ENCODE peak calls at places on chromosomes 11 and 22, in seven cellular contexts. H is sigmoid colon, Z is GM23338, W is SK-N-SH, P is SK-N-MC, M is HL-60, Y is GM12891. X is an unnamed sample.

GRCh38 chr11:45754746-45755145 is 50.2 kb upstream of the SLC35C1 start:
- DNase-seq in W (no peak), Z (no peak), P (no peak), Y (no peak), H (no peak), M (no peak), X (no peak)

GRCh38 chr11:92308366-92308765 is 83.7 kb downstream of the FAT3 start:
- DNase-seq in H (no peak), Z (no peak), P (no peak), M (no peak), Y (no peak), W (no peak), X (no peak)

GRCh38 chr11:16346975-16347374 is 9.4 kb downstream of the SOX6 start:
- DNase-seq in W (no peak), H (no peak), P (no peak), Z (no peak), Y (no peak), M (no peak), X (no peak)

GRCh38 chr11:44301856-44302231 is 8.1 kb downstream of the ALX4 start:
- DNase-seq in W (no peak), M (peak), P (no peak), H (peak), Z (no peak), Y (no peak), X (no peak)

GRCh38 chr11:12829536-12830314 is 155.5 kb downstream of the TEAD1 start:
- DNase-seq in P (no peak), H (no peak), M (no peak), W (no peak), Y (no peak), Z (no peak), X (no peak)

GRCh38 chr11:34501500-34501899 is 12.1 kb downstream of the ELF5 start:
- DNase-seq in P (no peak), H (no peak), Y (no peak), W (no peak), Z (no peak), M (peak), X (no peak)

GRCh38 chr11:12079726-12080556 is 30.4 kb upstream of the MICAL2 start:
- DNase-seq in P (no peak), Y (no peak), M (no peak), Z (no peak), H (peak), W (no peak), X (peak)

GRCh38 chr11:78539566-78539965 is 35.1 kb downstream of the NARS2 start:
- DNase-seq in W (no peak), Z (no peak), H (no peak), M (no peak), Y (no peak), P (no peak), X (no peak)

GRCh38 chr11:44727373-44728084 is 767 bp downstream of the TSPAN18 start:
- DNase-seq in Z (peak), P (no peak), Y (peak), M (peak), H (peak), W (peak), X (peak)

GRCh38 chr11:2750101-2750509 is 50.3 kb upstream of the KCNQ1OT1 start:
- DNase-seq in P (no peak), Z (no peak), M (no peak), H (peak), W (no peak), Y (no peak), X (peak)

GRCh38 chr11:71505001-71505400 is 22.1 kb upstream of the KRTAP5-7 start:
- DNase-seq in Y (no peak), W (peak), Z (no peak), P (no peak), M (no peak), H (no peak), X (no peak)

GRCh38 chr11:121476379-121477032 is 23.7 kb upstream of the SORL1-AS1 start:
- DNase-seq in W (no peak), H (no peak), M (no peak), Y (no peak), P (no peak), Z (no peak), X (no peak)

GRCh38 chr11:15150507-15150906 is 35.8 kb downstream of the INSC start:
- DNase-seq in Z (no peak), P (no peak), W (no peak), M (no peak), Y (no peak), H (no peak), X (no peak)

GRCh38 chr22:42473484-42474193 is 41.4 kb upstream of the NFAM1 start:
- DNase-seq in W (peak), M (peak), Y (no peak), P (peak), H (no peak), Z (peak), X (no peak)

GRCh38 chr22:44395116-44396005 is 82.6 kb upstream of the SHISAL1 start:
- DNase-seq in Y (no peak), H (no peak), P (no peak), M (no peak), W (peak), Z (no peak), X (peak)

GRCh38 chr11:70910835-70911234 is 341.5 kb downstream of the SHANK2 start:
- DNase-seq in P (no peak), Z (no peak), M (no peak), H (no peak), W (no peak), Y (no peak), X (no peak)

GRCh38 chr11:134391170-134391569 is 20.9 kb downstream of the B3GAT1 start:
- DNase-seq in Z (no peak), M (no peak), W (no peak), P (no peak), H (no peak), Y (no peak), X (no peak)

GRCh38 chr11:134823970-134824369 is 411.9 kb upstream of the B3GAT1 start:
- DNase-seq in Z (no peak), M (no peak), H (no peak), W (no peak), Y (no peak), P (no peak), X (no peak)

GRCh38 chr22:42154731-42155543 is 24.3 kb upstream of the CYP2D6 start:
- DNase-seq in M (no peak), P (no peak), Z (no peak), Y (no peak), W (no peak), H (no peak), X (no peak)

GRCh38 chr11:95910638-95911368 is 13.1 kb downstream of the MTMR2 start:
- DNase-seq in P (no peak), Y (no peak), W (no peak), M (no peak), H (no peak), Z (no peak), X (no peak)

GRCh38 chr22:24322522-24322921 is 51.9 kb downstream of the SPECC1L start:
- DNase-seq in H (no peak), Y (no peak), P (no peak), Z (no peak), M (no peak), W (peak), X (no peak)

GRCh38 chr22:24591286-24591830 is 1.5 kb downstream of the LRRC75B start:
- DNase-seq in H (no peak), P (no peak), W (no peak), M (no peak), Y (no peak), Z (no peak), X (no peak)

GRCh38 chr11:87081358-87081757 is 43.6 kb downstream of the TMEM135 start:
- DNase-seq in H (no peak), P (no peak), M (no peak), Y (peak), W (no peak), Z (no peak), X (no peak)

GRCh38 chr11:2577071-2578005 is 122.5 kb downstream of the KCNQ1OT1 start:
- DNase-seq in Z (no peak), M (no peak), P (no peak), H (peak), W (peak), Y (no peak), X (peak)

GRCh38 chr11:83284501-83285051 is 1.6 kb downstream of the CCDC90B start:
- DNase-seq in W (no peak), Y (no peak), Z (no peak), H (no peak), P (no peak), M (no peak), X (no peak)

GRCh38 chr11:13329670-13330401 is 52.2 kb downstream of the BMAL1 start:
- DNase-seq in P (no peak), Z (no peak), Y (no peak), W (peak), H (no peak), M (no peak), X (no peak)

GRCh38 chr11:4932751-4933150 is 8.6 kb upstream of the OR51G1 start:
- DNase-seq in M (no peak), W (no peak), Z (no peak), P (no peak), Y (no peak), H (no peak), X (no peak)

GRCh38 chr11:125153837-125154236 is 10.7 kb upstream of the PKNOX2 start:
- DNase-seq in Z (no peak), P (no peak), H (no peak), M (no peak), W (no peak), Y (no peak), X (no peak)
- TF ChIP-seq POLR2AphosphoS5 in Z (no peak), P (no peak), H (no peak), M (no peak), W (no peak), Y (no peak), X (no peak)

GRCh38 chr11:68503792-68504191 is 43.2 kb downstream of the PPP6R3 start:
- DNase-seq in M (no peak), H (no peak), Z (no peak), W (no peak), Y (no peak), P (no peak), X (no peak)
- TF ChIP-seq POLR2AphosphoS5 in M (no peak), H (no peak), Z (no peak), W (no peak), Y (no peak), P (no peak), X (no peak)

GRCh38 chr11:64207247-64208085 is 945 bp downstream of the FERMT3 start:
- DNase-seq in M (peak), Z (peak), Y (peak), P (no peak), H (peak), W (peak), X (no peak)
- TF ChIP-seq POLR2AphosphoS5 in M (no peak), Z (no peak), Y (peak), P (no peak), H (peak), W (no peak), X (no peak)

GRCh38 chr11:8810331-8811301 is 100.4 kb upstream of the AKIP1 start:
- DNase-seq in Y (peak), M (no peak), P (no peak), W (peak), H (peak), Z (peak), X (peak)

GRCh38 chr11:8812438-8812837 is 98.6 kb upstream of the AKIP1 start:
- DNase-seq in Y (no peak), H (peak), M (peak), Z (no peak), W (no peak), P (no peak), X (peak)

GRCh38 chr11:8809605-8810272 is 101.2 kb upstream of the AKIP1 start:
- DNase-seq in M (no peak), P (no peak), Z (no peak), Y (no peak), W (peak), H (no peak), X (no peak)

GRCh38 chr11:8813658-8814057 is 97.3 kb upstream of the AKIP1 start:
- DNase-seq in M (peak), W (peak), Z (peak), H (peak), P (peak), Y (peak), X (peak)

GRCh38 chr11:8811571-8811970 is 99.4 kb upstream of the AKIP1 start:
- DNase-seq in H (no peak), M (no peak), Y (no peak), Z (no peak), P (no peak), W (no peak), X (no peak)
- TF ChIP-seq POLR2AphosphoS5 in H (no peak), M (no peak), Y (no peak), Z (no peak), P (no peak), W (no peak), X (no peak)

DNA sequence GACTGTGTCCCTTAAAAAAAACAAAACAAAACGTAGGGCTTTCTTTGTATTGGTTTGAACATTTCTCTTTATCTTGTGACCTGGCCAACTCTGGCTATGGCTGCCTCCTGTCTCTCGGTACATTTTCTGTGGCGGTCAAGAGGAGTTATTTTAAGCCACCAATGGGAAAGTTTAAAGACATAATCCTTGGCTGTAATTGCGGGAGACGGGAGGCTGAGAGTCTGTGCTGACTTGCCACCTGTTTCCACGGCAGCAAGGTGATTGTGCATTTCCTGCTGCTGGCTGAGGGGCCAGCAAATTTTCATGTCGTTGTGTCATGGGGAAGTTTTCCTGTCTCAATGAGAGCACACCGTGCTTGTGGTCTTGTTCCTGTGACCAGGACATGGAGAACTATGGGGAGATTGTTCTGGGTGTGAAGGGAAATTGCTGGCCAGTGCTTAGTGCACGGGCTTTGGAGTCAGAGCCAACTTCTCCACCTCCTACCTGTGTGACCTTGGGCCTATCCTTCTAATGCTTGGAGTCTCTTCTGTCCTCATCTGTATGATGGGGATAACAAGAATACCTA is 11.0 kb downstream of the PTPRJ start:
- DNase-seq in H (no peak), W (no peak), M (peak), Y (no peak), Z (peak), P (no peak), X (no peak)
- TF ChIP-seq POLR2AphosphoS5 in H (no peak), W (no peak), M (no peak), Y (no peak), Z (no peak), P (no peak), X (no peak)

GRCh38 chr11:59641156-59641555 is 25.6 kb upstream of the OSBP start:
- DNase-seq in H (no peak), Y (no peak), Z (no peak), P (no peak), M (no peak), W (no peak), X (no peak)

GRCh38 chr11:59643390-59643789 is 25.4 kb downstream of the PATL1 start:
- DNase-seq in Y (no peak), H (no peak), W (no peak), P (no peak), M (no peak), Z (no peak), X (no peak)

GRCh38 chr11:59647245-59647965 is 21.4 kb downstream of the PATL1 start:
- DNase-seq in H (no peak), W (no peak), P (no peak), Y (no peak), M (no peak), Z (no peak), X (no peak)

DNA sequence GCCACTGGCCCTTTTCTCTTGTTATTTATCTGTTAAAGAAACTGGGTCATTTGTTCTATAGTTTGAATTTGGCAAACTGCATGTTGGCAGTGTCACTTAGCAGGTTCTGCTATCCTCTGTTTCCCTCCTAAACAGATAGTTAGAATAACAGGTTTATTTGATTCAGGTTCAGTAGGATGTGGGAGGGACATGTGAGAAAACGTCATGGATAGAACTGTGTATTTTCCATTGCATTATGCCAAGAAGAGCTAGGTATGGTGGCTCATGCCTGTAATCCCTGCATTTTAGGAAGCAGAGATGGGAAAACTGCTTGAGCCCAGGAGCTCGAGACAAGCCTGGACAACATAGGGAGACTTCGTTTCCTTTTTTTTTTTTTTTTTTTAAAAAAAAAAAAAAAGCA is 24.3 kb downstream of the PATL1 start:
- DNase-seq in Z (no peak), Y (no peak), M (no peak), W (no peak), H (no peak), P (no peak), X (no peak)
- TF ChIP-seq POLR2AphosphoS5 in Z (no peak), Y (no peak), M (no peak), W (no peak), H (no peak), P (no peak), X (no peak)

DNA sequence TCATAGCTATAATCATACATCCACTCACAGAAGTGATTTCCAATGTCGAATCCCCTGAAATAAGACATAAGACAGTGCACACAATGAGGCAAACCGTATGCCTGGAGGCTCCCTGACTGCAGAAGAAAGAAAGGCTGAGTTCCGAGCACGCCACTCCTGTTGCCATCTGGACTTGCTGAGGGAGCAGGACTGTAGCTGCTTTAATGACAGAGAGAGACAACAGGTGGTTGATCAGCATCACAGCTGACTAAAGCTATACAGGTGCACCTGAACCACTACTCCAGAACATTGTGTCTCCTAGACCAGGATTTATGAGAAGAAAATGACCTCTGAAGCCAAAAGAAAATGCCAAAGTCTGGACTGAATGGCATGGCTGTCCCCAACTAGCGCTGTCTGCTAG is 27.0 kb downstream of the TCIRG1 start:
- DNase-seq in Z (no peak), P (no peak), Y (no peak), M (no peak), W (no peak), H (no peak), X (no peak)
- TF ChIP-seq POLR2AphosphoS5 in Z (no peak), P (no peak), Y (no peak), M (no peak), W (no peak), H (no peak), X (no peak)

X was measured in suprapubic skin.